ENCODE peak calls at places on chromosomes 3 and 15, in six cellular contexts. X is ELF-1; L is activated naive CD8-positive, alpha-beta T cell treated with anti-CD3 and anti-CD28 coated beads for 36 hours; T is activated gamma-delta T cell treated with Interleukin-2 at 50 U/mL for 16 hours; M is fibroblast of gingiva; Q is cardiac septum. S is an unnamed sample.

GRCh38 chr15:76153241-76154197 is 93.7 kb downstream of the TMEM266 start:
- DNase-seq in X (no peak), L (no peak), T (no peak), M (no peak), Q (no peak), S (no peak)

GRCh38 chr3:42159706-42160472 is 68.7 kb downstream of the TRAK1 start:
- DNase-seq in X (peak; percentile 91), L (peak; percentile 30), T (peak; percentile 33), M (peak; percentile 26), Q (no peak), S (peak; percentile 88)

GRCh38 chr3:5357089-5357488 is 169.6 kb downstream of the EDEM1 start:
- DNase-seq in X (no peak), L (no peak), T (no peak), M (no peak), Q (no peak), S (no peak)

GRCh38 chr3:48014358-48014757 is 1.9 kb downstream of the MAP4 start:
- DNase-seq in X (no peak), L (no peak), T (no peak), M (no peak), Q (no peak), S (no peak)

GRCh38 chr15:52086001-52086786 is 26.4 kb downstream of the BCL2L10 start:
- DNase-seq in X (no peak), L (no peak), T (no peak), M (no peak), Q (no peak), S (no peak)

GRCh38 chr3:89628856-89629255 is 521.4 kb downstream of the EPHA3 start:
- DNase-seq in X (no peak), L (no peak), T (no peak), M (no peak), Q (no peak), S (no peak)

GRCh38 chr3:124034016-124034808 is 42.3 kb upstream of the ROPN1 start:
- DNase-seq in X (no peak), L (peak; percentile 19), T (no peak), M (no peak), Q (no peak), S (no peak)

GRCh38 chr15:68433551-68433950 is 1.6 kb upstream of the ITGA11 start:
- DNase-seq in X (no peak), L (no peak), T (no peak), M (no peak), Q (peak; percentile 24), S (no peak)

GRCh38 chr3:167895178-167895577 is 159.7 kb downstream of the SERPINI1 start:
- DNase-seq in X (no peak), L (no peak), T (no peak), M (no peak), Q (no peak), S (no peak)

GRCh38 chr3:10602769-10603768 is 97.7 kb upstream of the ATP2B2 start:
- DNase-seq in X (no peak), L (peak; percentile 65), T (peak; percentile 67), M (no peak), Q (no peak), S (no peak)

GRCh38 chr3:123732447-123732846 is 147.6 kb upstream of the HACD2 start:
- DNase-seq in X (no peak), L (no peak), T (no peak), M (no peak), Q (no peak), S (peak; percentile 84)

GRCh38 chr3:51957520-51958205 is 2.5 kb downstream of the GPR62 start:
- DNase-seq in X (no peak), L (no peak), T (no peak), M (no peak), Q (no peak), S (no peak)

GRCh38 chr15:59976480-59976879 is 27.6 kb upstream of the FOXB1 start:
- DNase-seq in X (no peak), L (peak; percentile 62), T (peak; percentile 63), M (no peak), Q (no peak), S (no peak)

GRCh38 chr15:90046846-90047481 is 45.8 kb downstream of the ZNF710 start:
- DNase-seq in X (no peak), L (no peak), T (no peak), M (no peak), Q (peak; percentile 74), S (peak; percentile 85)

GRCh38 chr3:16130066-16130465 is 44.4 kb upstream of the GALNT15 start:
- DNase-seq in X (no peak), L (no peak), T (no peak), M (peak; percentile 98), Q (no peak), S (no peak)

GRCh38 chr3:67783281-67784250 is 129.2 kb upstream of the SUCLG2 start:
- DNase-seq in X (no peak), L (no peak), T (no peak), M (peak; percentile 36), Q (no peak), S (no peak)

GRCh38 chr3:128242818-128243601 is 89.7 kb downstream of the EEFSEC start:
- DNase-seq in X (no peak), L (peak; percentile 22), T (no peak), M (no peak), Q (no peak), S (no peak)

GRCh38 chr15:81410318-81410753 is 36.3 kb upstream of the TMC3 start:
- DNase-seq in X (peak; percentile 84), L (no peak), T (no peak), M (peak; percentile 93), Q (no peak), S (peak; percentile 65)

GRCh38 chr15:74651251-74651741 is 35.7 kb downstream of the CLK3 start:
- DNase-seq in X (no peak), L (no peak), T (no peak), M (peak; percentile 14), Q (no peak), S (no peak)

GRCh38 chr15:45425135-45425534 is 46.8 kb upstream of the GATM start:
- DNase-seq in X (no peak), L (no peak), T (no peak), M (no peak), Q (no peak), S (no peak)

GRCh38 chr15:78107471-78107870 is 15.1 kb downstream of the SH2D7 start:
- DNase-seq in X (no peak), L (no peak), T (no peak), M (no peak), Q (peak; percentile 59), S (no peak)

GRCh38 chr3:105891101-105891500 is 22.3 kb upstream of the CBLB start:
- DNase-seq in X (no peak), L (no peak), T (no peak), M (no peak), Q (no peak), S (no peak)

GRCh38 chr3:59482001-59482400 is 432.2 kb upstream of the CFAP20DC start:
- DNase-seq in X (no peak), L (no peak), T (no peak), M (no peak), Q (no peak), S (peak; percentile 13)

GRCh38 chr3:53880396-53881345 is 1.3 kb downstream of the ACTR8 start:
- DNase-seq in X (peak; percentile 19), L (no peak), T (no peak), M (peak; percentile 18), Q (no peak), S (no peak)

GRCh38 chr3:139629033-139629432 is 48.7 kb downstream of the NMNAT3 start:
- DNase-seq in X (peak; percentile 46), L (peak; percentile 6), T (no peak), M (no peak), Q (no peak), S (peak; percentile 57)

GRCh38 chr3:99902091-99902490 is 84.4 kb downstream of the CMSS1 start:
- DNase-seq in X (no peak), L (no peak), T (no peak), M (no peak), Q (no peak), S (peak; percentile 16)

GRCh38 chr15:35080226-35080625 is 4.9 kb downstream of the NANOGP8 start:
- DNase-seq in X (no peak), L (no peak), T (no peak), M (no peak), Q (no peak), S (no peak)

GRCh38 chr15:89770041-89770440 is 6.1 kb upstream of the MESP2 start:
- DNase-seq in X (no peak), L (no peak), T (no peak), M (peak; percentile 37), Q (peak; percentile 31), S (no peak)

GRCh38 chr15:96254168-96254567 is 76.3 kb upstream of the NR2F2 start:
- DNase-seq in X (no peak), L (no peak), T (no peak), M (no peak), Q (no peak), S (no peak)

GRCh38 chr3:19888428-19889152 is 45.4 kb downstream of the EFHB start:
- DNase-seq in X (no peak), L (no peak), T (no peak), M (no peak), Q (no peak), S (no peak)

GRCh38 chr3:52036222-52036694 is 20.1 kb downstream of the DUSP7 start:
- DNase-seq in X (no peak), L (no peak), T (no peak), M (no peak), Q (no peak), S (no peak)

GRCh38 chr15:32709295-32710033 is 8.3 kb upstream of the GREM1 start:
- DNase-seq in X (no peak), L (no peak), T (no peak), M (no peak), Q (no peak), S (no peak)

GRCh38 chr3:94336076-94336741 is 273.3 kb downstream of the NSUN3 start:
- DNase-seq in X (peak; percentile 77), L (no peak), T (no peak), M (peak; percentile 40), Q (no peak), S (peak; percentile 19)

GRCh38 chr3:112132975-112133448 is at the start of gene GCSAM:
- DNase-seq in X (no peak), L (peak; percentile 68), T (peak; percentile 52), M (no peak), Q (no peak), S (peak; percentile 42)

GRCh38 chr3:142319912-142320311 is 94.5 kb upstream of the GK5 start:
- DNase-seq in X (no peak), L (no peak), T (no peak), M (no peak), Q (no peak), S (no peak)